ENCODE peak calls at places on chromosomes 5 and 9, in four cellular contexts. B, S, K and M are unnamed samples.

GRCh38 chr9:107999890-108000289 is 510.3 kb upstream of the KLF4 start:
- DNase-seq in B (no peak), S (no peak), K (no peak), M (no peak)

GRCh38 chr9:34381323-34381722 is 4.6 kb upstream of the MYORG start:
- DNase-seq in B (peak; percentile 60), S (no peak), K (no peak), M (no peak)

GRCh38 chr9:115925424-115925823 is 228.2 kb upstream of the PAPPA start:
- DNase-seq in B (no peak), S (no peak), K (no peak), M (no peak)

GRCh38 chr5:169567079-169567478 is 16.5 kb upstream of the SPDL1 start:
- DNase-seq in B (peak; percentile 20), S (no peak), K (no peak), M (no peak)

GRCh38 chr9:123329329-123329955 is 26.6 kb upstream of the CRB2 start:
- DNase-seq in B (no peak), S (no peak), K (peak; percentile 39), M (no peak)

GRCh38 chr5:72451771-72452505 is 55.3 kb downstream of the ZNF366 start:
- DNase-seq in B (no peak), S (no peak), K (no peak), M (no peak)

GRCh38 chr5:145824040-145824439 is 11.1 kb downstream of the PRELID2 start:
- DNase-seq in B (no peak), S (no peak), K (no peak), M (no peak)

GRCh38 chr9:135775911-135776310 is 73.9 kb downstream of the KCNT1 start:
- DNase-seq in B (no peak), S (no peak), K (no peak), M (no peak)

GRCh38 chr9:101162231-101162630 is 133.7 kb downstream of the PLPPR1 start:
- DNase-seq in B (no peak), S (no peak), K (peak; percentile 65), M (no peak)

GRCh38 chr9:101158361-101158760 is 129.8 kb downstream of the PLPPR1 start:
- DNase-seq in B (no peak), S (no peak), K (no peak), M (no peak)
- TF ChIP-seq SP1 in B (no peak), S (no peak), K (no peak), M (no peak)

GRCh38 chr9:36584626-36585460 is 12.1 kb downstream of the MELK start:
- DNase-seq in B (no peak), S (no peak), K (no peak), M (no peak)
- TF ChIP-seq SP1 in B (no peak), S (no peak), K (no peak), M (no peak)

GRCh38 chr9:21919377-21920362 is 74.5 kb downstream of the CDKN2A start:
- DNase-seq in B (no peak), S (no peak), K (peak; percentile 1), M (peak; percentile 21)
- TF ChIP-seq SP1 in B (no peak), S (no peak), K (no peak), M (no peak)

GRCh38 chr5:147902606-147903115 is 3.7 kb downstream of the C5orf46 start:
- DNase-seq in B (no peak), S (no peak), K (no peak), M (no peak)
- TF ChIP-seq SP1 in B (no peak), S (no peak), K (no peak), M (no peak)

GRCh38 chr5:144203750-144204596 is 33.3 kb downstream of the KCTD16 start:
- DNase-seq in B (peak; percentile 32), S (no peak), K (peak; percentile 42), M (peak; percentile 32)

GRCh38 chr5:144207875-144208444 is 37.3 kb downstream of the KCTD16 start:
- DNase-seq in B (no peak), S (no peak), K (no peak), M (no peak)

GRCh38 chr5:144206136-144206535 is 35.5 kb downstream of the KCTD16 start:
- DNase-seq in B (no peak), S (no peak), K (no peak), M (no peak)

GRCh38 chr5:144202725-144203124 is 32.1 kb downstream of the KCTD16 start:
- DNase-seq in B (no peak), S (no peak), K (no peak), M (no peak)

GRCh38 chr5:144205141-144205551 is 34.5 kb downstream of the KCTD16 start:
- DNase-seq in B (peak; percentile 66), S (no peak), K (no peak), M (peak; percentile 9)
- TF ChIP-seq SP1 in B (no peak), S (no peak), K (no peak), M (no peak)

DNA sequence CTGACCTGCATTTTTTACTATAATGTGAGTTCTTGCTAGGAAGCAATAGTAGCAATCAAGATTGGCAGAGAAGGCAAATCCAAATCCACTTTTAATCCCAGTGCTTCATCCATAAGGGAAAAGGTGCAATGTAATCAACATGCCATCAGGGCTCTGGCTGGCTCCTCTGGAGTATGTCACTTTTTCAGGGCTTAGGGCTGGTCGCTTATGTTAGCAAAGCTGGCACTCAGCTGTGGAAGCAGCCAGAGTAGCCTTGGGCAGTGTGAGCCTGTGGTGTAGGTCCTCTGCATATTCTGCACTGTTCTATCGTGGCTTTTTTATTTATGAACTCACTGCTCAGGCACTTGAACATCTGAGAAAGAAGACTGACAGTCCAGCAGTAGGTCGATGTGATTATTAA is 16.1 kb downstream of the ACTBL2 start:
- DNase-seq in B (no peak), S (no peak), K (no peak), M (no peak)
- TF ChIP-seq SP1 in B (no peak), S (no peak), K (no peak), M (no peak)

GRCh38 chr9:81058776-81059175 is 630.6 kb downstream of the TLE1 start:
- DNase-seq in B (no peak), S (no peak), K (no peak), M (no peak)
- TF ChIP-seq SP1 in B (no peak), S (no peak), K (no peak), M (no peak)

DNA sequence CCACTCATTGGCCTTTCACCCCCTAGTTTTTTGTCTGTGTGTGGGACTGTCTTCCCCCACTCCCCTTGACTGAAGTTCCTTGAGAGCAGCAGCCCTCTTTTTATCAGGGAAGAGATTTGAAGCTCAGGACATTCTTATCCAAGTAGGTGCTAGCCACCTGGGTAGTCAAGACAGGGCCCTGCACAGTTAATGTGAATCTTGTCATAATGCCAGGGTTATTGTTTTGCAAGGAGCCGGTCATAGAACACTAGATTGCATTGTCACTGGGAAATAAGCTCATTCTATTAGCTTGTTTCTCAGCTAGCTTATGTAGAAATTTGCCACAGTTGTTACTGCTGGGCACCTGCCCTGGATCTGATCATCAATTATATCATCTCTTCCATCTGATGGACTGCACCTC is 256.1 kb downstream of the DOCK8 start:
- DNase-seq in B (no peak), S (no peak), K (no peak), M (no peak)
- TF ChIP-seq SP1 in B (no peak), S (no peak), K (no peak), M (no peak)

GRCh38 chr9:132802121-132802795 is 75.8 kb downstream of the AK8 start:
- DNase-seq in B (no peak), S (no peak), K (no peak), M (no peak)
- TF ChIP-seq SP1 in B (no peak), S (no peak), K (no peak), M (no peak)

GRCh38 chr5:78887384-78888118 is 97.6 kb downstream of the ARSB start:
- DNase-seq in B (no peak), S (no peak), K (no peak), M (no peak)
- TF ChIP-seq SP1 in B (no peak), S (no peak), K (no peak), M (no peak)